ENCODE peak calls at places on chromosomes 3 and 15, in ten cellular contexts. One of them, this sample, is unnamed.
A peak's percentile ranks its signal among the peaks of the same experiment; 100 is the strongest.

GRCh38 chr15:43751885-43752284 is 5.6 kb downstream of the PDIA3 start:
- DNase-seq in aorta: no peak
- DNase-seq in tibial nerve: no peak
- DNase-seq in endodermal cell: no peak
- DNase-seq in mammary epithelial cell: no peak
- DNase-seq in adipocyte: no peak
- DNase-seq in endothelial cell of umbilical vein: no peak
- DNase-seq in body of pancreas: no peak
- DNase-seq in IMR-90: no peak
- DNase-seq in cardiac muscle cell: no peak
- DNase-seq in this sample: no peak

GRCh38 chr3:151265866-151266265 is 12.5 kb downstream of the P2RY14 start:
- DNase-seq in endothelial cell of umbilical vein: no peak
- DNase-seq in aorta: no peak
- DNase-seq in tibial nerve: no peak
- DNase-seq in endodermal cell: peak; percentile 62
- DNase-seq in body of pancreas: no peak
- DNase-seq in mammary epithelial cell: no peak
- DNase-seq in adipocyte: no peak
- DNase-seq in cardiac muscle cell: no peak
- DNase-seq in IMR-90: no peak
- DNase-seq in this sample: no peak

GRCh38 chr3:143036557-143036956 is 35.2 kb downstream of the U2SURP start:
- DNase-seq in endothelial cell of umbilical vein: no peak
- DNase-seq in endodermal cell: no peak
- DNase-seq in tibial nerve: no peak
- DNase-seq in IMR-90: no peak
- DNase-seq in aorta: no peak
- DNase-seq in body of pancreas: no peak
- DNase-seq in adipocyte: no peak
- DNase-seq in mammary epithelial cell: no peak
- DNase-seq in cardiac muscle cell: no peak
- DNase-seq in this sample: no peak

GRCh38 chr3:194109192-194109863 is 26.6 kb upstream of the HES1 start:
- DNase-seq in mammary epithelial cell: no peak
- DNase-seq in endothelial cell of umbilical vein: no peak
- DNase-seq in tibial nerve: no peak
- DNase-seq in cardiac muscle cell: no peak
- DNase-seq in body of pancreas: no peak
- DNase-seq in IMR-90: no peak
- DNase-seq in adipocyte: no peak
- DNase-seq in endodermal cell: no peak
- DNase-seq in aorta: no peak
- DNase-seq in this sample: no peak

GRCh38 chr15:35308802-35309201 is 223.7 kb upstream of the NANOGP8 start:
- DNase-seq in cardiac muscle cell: peak; percentile 46
- DNase-seq in body of pancreas: no peak
- DNase-seq in aorta: peak; percentile 46
- DNase-seq in IMR-90: peak; percentile 98
- DNase-seq in tibial nerve: no peak
- DNase-seq in mammary epithelial cell: peak; percentile 14
- DNase-seq in endodermal cell: no peak
- DNase-seq in adipocyte: peak; percentile 92
- DNase-seq in endothelial cell of umbilical vein: peak; percentile 96
- DNase-seq in this sample: peak; percentile 28

GRCh38 chr3:196954832-196955231 is 12.5 kb upstream of the NCBP2 start:
- DNase-seq in endodermal cell: no peak
- DNase-seq in cardiac muscle cell: no peak
- DNase-seq in tibial nerve: no peak
- DNase-seq in aorta: no peak
- DNase-seq in body of pancreas: no peak
- DNase-seq in endothelial cell of umbilical vein: no peak
- DNase-seq in mammary epithelial cell: no peak
- DNase-seq in adipocyte: no peak
- DNase-seq in IMR-90: no peak
- DNase-seq in this sample: no peak

GRCh38 chr3:70943886-70944285 is 631.4 kb upstream of the MDFIC2 start:
- DNase-seq in cardiac muscle cell: no peak
- DNase-seq in body of pancreas: no peak
- DNase-seq in aorta: no peak
- DNase-seq in tibial nerve: no peak
- DNase-seq in mammary epithelial cell: no peak
- DNase-seq in endothelial cell of umbilical vein: no peak
- DNase-seq in adipocyte: no peak
- DNase-seq in endodermal cell: no peak
- DNase-seq in IMR-90: no peak
- DNase-seq in this sample: no peak

GRCh38 chr15:50315814-50316630 is 39.0 kb downstream of the GABPB1 start:
- DNase-seq in cardiac muscle cell: peak; percentile 45
- DNase-seq in body of pancreas: no peak
- DNase-seq in IMR-90: peak; percentile 68
- DNase-seq in mammary epithelial cell: peak; percentile 22
- DNase-seq in aorta: no peak
- DNase-seq in tibial nerve: no peak
- DNase-seq in endothelial cell of umbilical vein: peak; percentile 52
- DNase-seq in adipocyte: peak; percentile 81
- DNase-seq in endodermal cell: no peak
- DNase-seq in this sample: no peak

GRCh38 chr3:183541738-183542137 is 13.8 kb downstream of the KLHL6 start:
- DNase-seq in aorta: no peak
- DNase-seq in endodermal cell: no peak
- DNase-seq in body of pancreas: no peak
- DNase-seq in cardiac muscle cell: no peak
- DNase-seq in IMR-90: no peak
- DNase-seq in endothelial cell of umbilical vein: peak; percentile 9
- DNase-seq in tibial nerve: no peak
- DNase-seq in mammary epithelial cell: no peak
- DNase-seq in adipocyte: no peak
- DNase-seq in this sample: no peak

GRCh38 chr3:183542355-183542754 is 13.2 kb downstream of the KLHL6 start:
- DNase-seq in aorta: no peak
- DNase-seq in adipocyte: no peak
- DNase-seq in body of pancreas: no peak
- DNase-seq in tibial nerve: no peak
- DNase-seq in cardiac muscle cell: no peak
- DNase-seq in endothelial cell of umbilical vein: no peak
- DNase-seq in endodermal cell: no peak
- DNase-seq in mammary epithelial cell: no peak
- DNase-seq in IMR-90: no peak
- DNase-seq in this sample: no peak

GRCh38 chr3:183539821-183540220 is 15.7 kb downstream of the KLHL6 start:
- DNase-seq in adipocyte: no peak
- DNase-seq in mammary epithelial cell: peak; percentile 94
- DNase-seq in cardiac muscle cell: no peak
- DNase-seq in aorta: no peak
- DNase-seq in endothelial cell of umbilical vein: no peak
- DNase-seq in body of pancreas: no peak
- DNase-seq in IMR-90: no peak
- DNase-seq in endodermal cell: no peak
- DNase-seq in tibial nerve: no peak
- DNase-seq in this sample: no peak

GRCh38 chr3:183541235-183541655 is 14.3 kb downstream of the KLHL6 start:
- DNase-seq in adipocyte: no peak
- DNase-seq in aorta: no peak
- DNase-seq in body of pancreas: no peak
- DNase-seq in IMR-90: no peak
- DNase-seq in endothelial cell of umbilical vein: no peak
- DNase-seq in cardiac muscle cell: no peak
- DNase-seq in tibial nerve: no peak
- DNase-seq in endodermal cell: no peak
- DNase-seq in mammary epithelial cell: no peak
- DNase-seq in this sample: no peak

DNA sequence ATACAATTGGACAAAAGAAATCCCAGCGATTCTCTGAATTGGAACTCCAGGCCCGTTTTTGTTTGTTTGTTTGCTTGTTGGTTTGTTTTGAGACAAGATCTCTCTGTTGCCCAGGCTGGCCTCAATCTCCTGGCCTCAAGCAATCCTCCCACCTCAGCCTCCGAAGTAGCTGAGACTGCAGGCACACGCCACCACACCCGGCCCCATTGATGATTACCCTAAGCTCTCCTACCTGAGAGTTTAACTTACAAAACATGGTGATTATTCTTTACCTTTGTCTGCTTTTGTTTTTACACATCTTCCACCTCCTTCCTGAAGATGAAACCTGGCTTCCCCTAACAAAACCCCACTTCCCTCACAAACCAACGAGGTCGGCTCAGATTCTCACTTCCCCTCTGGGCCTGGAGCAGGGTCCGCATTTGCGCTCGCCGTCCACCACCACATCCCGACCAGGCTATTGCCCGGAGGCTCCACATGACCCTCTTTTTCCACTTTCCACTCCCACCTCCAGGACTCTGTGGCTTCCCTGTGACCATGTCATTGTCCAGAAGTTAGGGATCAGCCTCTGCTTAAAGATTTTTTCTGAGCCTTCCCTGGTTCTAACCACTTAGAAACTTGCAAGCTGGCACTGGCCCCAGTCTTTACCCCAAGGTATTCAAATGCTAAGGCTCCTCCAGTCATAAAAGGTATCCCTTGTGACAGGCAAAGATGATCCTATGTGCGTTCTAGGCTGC is 14.8 kb downstream of the KLHL6 start:
- DNase-seq in body of pancreas: no peak
- DNase-seq in mammary epithelial cell: no peak
- DNase-seq in adipocyte: no peak
- DNase-seq in endodermal cell: no peak
- DNase-seq in cardiac muscle cell: no peak
- DNase-seq in IMR-90: no peak
- DNase-seq in endothelial cell of umbilical vein: no peak
- DNase-seq in aorta: peak; percentile 67
- DNase-seq in tibial nerve: no peak
- DNase-seq in this sample: no peak
- H3K4me3 ChIP-seq in body of pancreas: no peak overlapping the region
- H3K4me3 ChIP-seq in mammary epithelial cell: no peak overlapping the region
- H3K4me3 ChIP-seq in adipocyte: no peak overlapping the region
- H3K4me3 ChIP-seq in endodermal cell: no peak overlapping the region
- H3K4me3 ChIP-seq in cardiac muscle cell: no peak overlapping the region
- H3K4me3 ChIP-seq in IMR-90: no peak overlapping the region
- H3K4me3 ChIP-seq in endothelial cell of umbilical vein: no peak overlapping the region
- H3K4me3 ChIP-seq in aorta: no peak overlapping the region
- H3K4me3 ChIP-seq in tibial nerve: no peak overlapping the region
- H3K4me3 ChIP-seq in this sample: no peak overlapping the region

GRCh38 chr3:46759239-46760152 is 41.8 kb upstream of the PRSS50 start:
- DNase-seq in mammary epithelial cell: no peak
- DNase-seq in body of pancreas: no peak
- DNase-seq in aorta: no peak
- DNase-seq in endothelial cell of umbilical vein: no peak
- DNase-seq in cardiac muscle cell: peak; percentile 46
- DNase-seq in adipocyte: no peak
- DNase-seq in tibial nerve: no peak
- DNase-seq in endodermal cell: no peak
- DNase-seq in IMR-90: no peak
- DNase-seq in this sample: no peak

GRCh38 chr3:46768061-46768460 is 50.4 kb upstream of the PRSS50 start:
- DNase-seq in tibial nerve: no peak
- DNase-seq in adipocyte: no peak
- DNase-seq in aorta: no peak
- DNase-seq in mammary epithelial cell: no peak
- DNase-seq in IMR-90: no peak
- DNase-seq in cardiac muscle cell: no peak
- DNase-seq in endodermal cell: no peak
- DNase-seq in endothelial cell of umbilical vein: no peak
- DNase-seq in body of pancreas: no peak
- DNase-seq in this sample: no peak

GRCh38 chr3:46763178-46763577 is 45.5 kb upstream of the PRSS50 start:
- DNase-seq in endothelial cell of umbilical vein: no peak
- DNase-seq in tibial nerve: no peak
- DNase-seq in IMR-90: no peak
- DNase-seq in cardiac muscle cell: no peak
- DNase-seq in mammary epithelial cell: peak; percentile 38
- DNase-seq in endodermal cell: no peak
- DNase-seq in adipocyte: no peak
- DNase-seq in aorta: no peak
- DNase-seq in body of pancreas: no peak
- DNase-seq in this sample: no peak

GRCh38 chr3:46764206-46764605 is 46.5 kb upstream of the PRSS50 start:
- DNase-seq in mammary epithelial cell: no peak
- DNase-seq in cardiac muscle cell: no peak
- DNase-seq in adipocyte: no peak
- DNase-seq in endothelial cell of umbilical vein: no peak
- DNase-seq in endodermal cell: no peak
- DNase-seq in aorta: no peak
- DNase-seq in tibial nerve: no peak
- DNase-seq in body of pancreas: no peak
- DNase-seq in IMR-90: no peak
- DNase-seq in this sample: no peak
- H3K9me3 ChIP-seq in mammary epithelial cell: peaks cover 3% of the 10 kb centered on the region
- H3K9me3 ChIP-seq in cardiac muscle cell: no peaks in the 10 kb centered on the region
- H3K9me3 ChIP-seq in adipocyte: peaks cover 50% of the 10 kb centered on the region
- H3K9me3 ChIP-seq in endothelial cell of umbilical vein: no peaks in the 10 kb centered on the region
- H3K9me3 ChIP-seq in endodermal cell: peaks cover 43% of the 10 kb centered on the region
- H3K9me3 ChIP-seq in aorta: peaks cover 6% of the 10 kb centered on the region
- H3K9me3 ChIP-seq in tibial nerve: peaks cover 18% of the 10 kb centered on the region
- H3K9me3 ChIP-seq in body of pancreas: no peaks in the 10 kb centered on the region
- H3K9me3 ChIP-seq in IMR-90: no peaks in the 10 kb centered on the region
- H3K9me3 ChIP-seq in this sample: no peaks in the 10 kb centered on the region

DNA sequence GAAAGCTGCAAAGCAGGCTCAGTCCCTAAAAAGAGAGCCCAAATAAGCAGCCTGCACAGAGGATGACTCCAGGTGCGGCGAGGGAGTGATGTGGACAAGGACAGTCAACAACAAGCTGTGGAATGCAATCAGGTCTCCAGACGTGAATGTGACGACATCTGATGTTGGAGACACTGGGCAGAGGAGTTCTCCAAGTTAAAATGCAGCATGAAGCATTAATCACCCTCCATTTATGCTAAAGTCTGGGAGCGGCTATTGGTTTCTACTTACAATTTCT is 316.7 kb downstream of the FGF12 start:
- DNase-seq in mammary epithelial cell: no peak
- DNase-seq in IMR-90: no peak
- DNase-seq in aorta: no peak
- DNase-seq in endodermal cell: no peak
- DNase-seq in endothelial cell of umbilical vein: no peak
- DNase-seq in cardiac muscle cell: no peak
- DNase-seq in tibial nerve: no peak
- DNase-seq in adipocyte: no peak
- DNase-seq in body of pancreas: no peak
- DNase-seq in this sample: no peak
- H3K4me3 ChIP-seq in mammary epithelial cell: no peak overlapping the region
- H3K4me3 ChIP-seq in IMR-90: no peak overlapping the region
- H3K4me3 ChIP-seq in aorta: no peak overlapping the region
- H3K4me3 ChIP-seq in endodermal cell: peak overlapping the region; percentile 91
- H3K4me3 ChIP-seq in endothelial cell of umbilical vein: no peak overlapping the region
- H3K4me3 ChIP-seq in cardiac muscle cell: no peak overlapping the region
- H3K4me3 ChIP-seq in tibial nerve: no peak overlapping the region
- H3K4me3 ChIP-seq in adipocyte: no peak overlapping the region
- H3K4me3 ChIP-seq in body of pancreas: no peak overlapping the region
- H3K4me3 ChIP-seq in this sample: no peak overlapping the region

DNA sequence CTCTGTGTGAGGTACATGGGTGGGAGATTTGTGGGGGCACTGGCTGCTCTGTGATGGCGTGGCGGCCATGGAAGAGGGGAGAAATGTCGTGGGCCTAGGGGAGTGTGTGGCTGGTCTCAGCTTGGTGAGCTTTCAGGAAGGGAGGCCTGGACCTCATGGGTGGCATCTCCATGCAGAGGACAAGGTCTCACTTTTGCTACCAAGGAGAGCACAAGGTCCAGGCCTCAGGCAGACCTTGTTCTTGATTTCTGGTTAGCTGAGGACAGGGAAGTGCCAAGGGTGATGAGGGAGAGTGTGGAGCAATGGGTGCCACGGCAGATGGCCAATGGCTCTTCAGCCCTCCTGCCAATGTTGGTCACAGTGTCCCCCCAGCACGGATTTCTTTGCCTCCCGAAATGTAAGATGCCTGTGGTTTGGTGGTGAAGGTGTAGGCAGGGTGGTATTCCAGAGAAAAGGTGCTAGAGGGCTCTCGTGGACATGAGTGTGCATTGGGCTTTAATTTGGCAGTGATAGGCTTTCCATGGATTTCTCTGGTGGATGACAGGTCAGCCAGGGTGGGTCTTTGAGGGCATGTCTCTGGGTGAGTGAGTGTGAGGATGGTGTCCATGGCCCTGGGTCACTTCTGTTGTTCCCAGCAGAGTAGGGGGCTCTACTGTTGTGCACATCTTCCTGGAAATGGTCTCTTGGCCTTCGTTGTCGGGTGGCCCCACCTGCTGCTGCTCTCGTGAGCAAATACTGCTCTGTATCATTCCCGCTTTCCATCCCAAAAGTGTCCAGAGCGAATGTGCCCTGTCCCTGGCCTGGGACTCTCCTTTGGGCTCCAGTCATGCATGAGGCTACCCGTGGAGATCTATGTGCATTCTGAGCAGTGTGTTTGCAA is 108.0 kb downstream of the SNRPN start:
- DNase-seq in cardiac muscle cell: no peak
- DNase-seq in body of pancreas: peak; percentile 4
- DNase-seq in endodermal cell: peak; percentile 28
- DNase-seq in mammary epithelial cell: no peak
- DNase-seq in IMR-90: no peak
- DNase-seq in endothelial cell of umbilical vein: no peak
- DNase-seq in tibial nerve: no peak
- DNase-seq in adipocyte: no peak
- DNase-seq in aorta: no peak
- DNase-seq in this sample: peak; percentile 1
- H3K9me3 ChIP-seq in cardiac muscle cell: peaks cover 17% of the 10 kb centered on the region
- H3K9me3 ChIP-seq in body of pancreas: no peaks in the 10 kb centered on the region
- H3K9me3 ChIP-seq in endodermal cell: peaks cover 100% of the 10 kb centered on the region
- H3K9me3 ChIP-seq in mammary epithelial cell: peaks cover 99% of the 10 kb centered on the region
- H3K9me3 ChIP-seq in IMR-90: peaks cover 100% of the 10 kb centered on the region
- H3K9me3 ChIP-seq in endothelial cell of umbilical vein: peaks cover 81% of the 10 kb centered on the region
- H3K9me3 ChIP-seq in tibial nerve: peaks cover 96% of the 10 kb centered on the region
- H3K9me3 ChIP-seq in adipocyte: peaks cover 100% of the 10 kb centered on the region
- H3K9me3 ChIP-seq in aorta: peaks cover 95% of the 10 kb centered on the region
- H3K9me3 ChIP-seq in this sample: peaks cover 98% of the 10 kb centered on the region

This sample was measured in uterus.